ENCODE peak calls at places on chromosomes 7 and 10, in five cellular contexts. O is stimulated activated CD4-positive, alpha-beta T cell treated with anti-CD3 and anti-CD28 coated beads, Interleukin-2, amount 100 ng/mL, for 48 hours; V is T follicular helper cell; N is EH; I is NAMALWA. E is an unnamed sample.

GRCh38 chr10:6269953-6270867 is 67.5 kb downstream of the PFKFB3 start:
- DNase-seq in O (peak), V (peak), N (peak), I (no peak), E (peak)

GRCh38 chr10:69914373-69915268 is 112.9 kb downstream of the COL13A1 start:
- DNase-seq in O (peak), V (peak), N (peak), I (peak), E (peak)

GRCh38 chr10:127556911-127557310 is 7.8 kb downstream of the NPS start:
- DNase-seq in O (no peak), V (no peak), N (peak), I (no peak), E (no peak)

GRCh38 chr7:64992971-64993370 is 2.1 kb upstream of the ZNF117 start:
- DNase-seq in O (no peak), V (no peak), N (peak), I (no peak), E (no peak)

GRCh38 chr7:94323872-94324271 is 70.8 kb upstream of the COL1A2 start:
- DNase-seq in O (no peak), V (no peak), N (no peak), I (no peak), E (no peak)

GRCh38 chr10:69508738-69509340 is 57.6 kb downstream of the TSPAN15 start:
- DNase-seq in O (no peak), V (no peak), N (no peak), I (no peak), E (no peak)

GRCh38 chr7:50317221-50317678 is 12.7 kb downstream of the IKZF1 start:
- DNase-seq in O (no peak), V (peak), N (no peak), I (no peak), E (no peak)

GRCh38 chr10:53209941-53210611 is 437.5 kb upstream of the MBL2 start:
- DNase-seq in O (no peak), V (no peak), N (peak), I (peak), E (peak)

GRCh38 chr7:87219545-87220025 is at the start of gene TMEM243:
- DNase-seq in O (peak), V (peak), N (peak), I (peak), E (peak)

GRCh38 chr7:137642031-137642430 is 204.7 kb downstream of the DGKI start:
- DNase-seq in O (no peak), V (no peak), N (no peak), I (no peak), E (no peak)

GRCh38 chr10:76432274-76433012 is 1001.0 kb downstream of the LRMDA start:
- DNase-seq in O (no peak), V (no peak), N (peak), I (no peak), E (no peak)

GRCh38 chr7:41787951-41788350 is 85.1 kb upstream of the INHBA start:
- DNase-seq in O (no peak), V (no peak), N (peak), I (no peak), E (no peak)

GRCh38 chr7:133645870-133646492 is 393.1 kb downstream of the EXOC4 start:
- DNase-seq in O (no peak), V (no peak), N (peak), I (no peak), E (no peak)

GRCh38 chr7:44408596-44408995 is 81.9 kb downstream of the NUDCD3 start:
- DNase-seq in O (no peak), V (no peak), N (no peak), I (no peak), E (no peak)

GRCh38 chr10:79185796-79186374 is 117.1 kb downstream of the ZMIZ1 start:
- DNase-seq in O (no peak), V (no peak), N (no peak), I (no peak), E (no peak)

GRCh38 chr10:107059872-107060271 is 104.6 kb downstream of the SORCS1 start:
- DNase-seq in O (no peak), V (no peak), N (no peak), I (no peak), E (no peak)

GRCh38 chr10:74249865-74250264 is 98.8 kb downstream of the ADK start:
- DNase-seq in O (no peak), V (no peak), N (peak), I (no peak), E (no peak)

GRCh38 chr7:141562543-141562942 is 11.3 kb downstream of the AGK start:
- DNase-seq in O (no peak), V (no peak), N (no peak), I (no peak), E (no peak)

GRCh38 chr10:12184165-12184564 is 11.5 kb downstream of the NUDT5 start:
- DNase-seq in O (no peak), V (no peak), N (no peak), I (no peak), E (no peak)

GRCh38 chr7:95527033-95527775 is 41.5 kb downstream of the ASB4 start:
- DNase-seq in O (no peak), V (no peak), N (peak), I (peak), E (peak)

GRCh38 chr10:31207636-31208035 is 111.4 kb upstream of the ZEB1 start:
- DNase-seq in O (no peak), V (no peak), N (peak), I (no peak), E (no peak)

GRCh38 chr10:63628526-63629362 is 107.5 kb downstream of the REEP3 start:
- DNase-seq in O (no peak), V (no peak), N (peak), I (peak), E (peak)

GRCh38 chr10:117945651-117946050 is 101.1 kb downstream of the RAB11FIP2 start:
- DNase-seq in O (no peak), V (no peak), N (no peak), I (no peak), E (no peak)

GRCh38 chr7:33909312-33909711 is 4.0 kb downstream of the BMPER start:
- DNase-seq in O (no peak), V (no peak), N (peak), I (no peak), E (no peak)

GRCh38 chr7:76329479-76329878 is 27.0 kb downstream of the HSPB1 start:
- DNase-seq in O (no peak), V (no peak), N (no peak), I (no peak), E (no peak)

GRCh38 chr10:49649294-49649693 is 30.2 kb upstream of the C10orf53 start:
- DNase-seq in O (no peak), V (no peak), N (peak), I (no peak), E (no peak)

GRCh38 chr10:100879741-100880360 is 32.9 kb upstream of the SLF2 start:
- DNase-seq in O (no peak), V (no peak), N (no peak), I (no peak), E (no peak)

GRCh38 chr7:159008055-159008405 is 136.6 kb downstream of the VIPR2 start:
- DNase-seq in O (no peak), V (no peak), N (no peak), I (no peak), E (no peak)

GRCh38 chr10:109698888-109699685 is 224.2 kb downstream of the XPNPEP1 start:
- DNase-seq in O (no peak), V (no peak), N (no peak), I (no peak), E (no peak)

GRCh38 chr10:4352566-4352961 is 473.4 kb upstream of the AKR1E2 start:
- DNase-seq in O (no peak), V (no peak), N (no peak), I (no peak), E (no peak)

GRCh38 chr10:110016037-110016436 is 8.3 kb downstream of the ADD3 start:
- DNase-seq in O (no peak), V (no peak), N (peak), I (no peak), E (peak)

GRCh38 chr10:99667108-99667751 is 7.9 kb downstream of the ENTPD7 start:
- DNase-seq in O (no peak), V (no peak), N (peak), I (no peak), E (no peak)

GRCh38 chr7:12524794-12525386 is 45.6 kb upstream of the SCIN start:
- DNase-seq in O (no peak), V (no peak), N (peak), I (peak), E (peak)

GRCh38 chr7:151137076-151137611 is 30.4 kb downstream of the GBX1 start:
- DNase-seq in O (no peak), V (no peak), N (no peak), I (no peak), E (no peak)

GRCh38 chr7:84624527-84624926 is 429.9 kb upstream of the SEMA3A start:
- DNase-seq in O (no peak), V (no peak), N (peak), I (no peak), E (no peak)